ENCODE peak calls at places on chromosomes 4 and X, in four cellular contexts. E is tibial nerve, W is IMR-90, H is mammary epithelial cell. K is an unnamed sample.

GRCh38 chrX:110258552-110258951 is 59.3 kb downstream of the AMMECR1 start:
- DNase-seq in E (no peak), W (peak; percentile 68), H (peak; percentile 28), K (peak; percentile 69)

GRCh38 chr4:38154681-38155588 is 194.7 kb downstream of the PTTG2 start:
- DNase-seq in E (peak; percentile 31), W (no peak), H (peak; percentile 54), K (peak; percentile 42)

GRCh38 chrX:71301195-71301924 is at the start of gene ITGB1BP2:
- DNase-seq in E (no peak), W (peak; percentile 57), H (no peak), K (peak; percentile 36)

GRCh38 chr4:89296871-89297270 is 10.7 kb downstream of the GPRIN3 start:
- DNase-seq in E (no peak), W (no peak), H (no peak), K (no peak)

GRCh38 chrX:44817029-44817428 is 26.8 kb upstream of the DUSP21 start:
- DNase-seq in E (no peak), W (no peak), H (no peak), K (no peak)

GRCh38 chr4:69583543-69583942 is 55.9 kb downstream of the UGT2A2 start:
- DNase-seq in E (no peak), W (no peak), H (no peak), K (no peak)

GRCh38 chr4:173288296-173288695 is 45.9 kb downstream of the HMGB2 start:
- DNase-seq in E (peak; percentile 41), W (peak; percentile 57), H (peak; percentile 52), K (peak; percentile 53)

GRCh38 chrX:15973941-15974340 is 119.3 kb upstream of the AP1S2 start:
- DNase-seq in E (peak; percentile 13), W (no peak), H (no peak), K (peak; percentile 6)

GRCh38 chr4:110003401-110004187 is 90.9 kb downstream of the EGF start:
- DNase-seq in E (no peak), W (no peak), H (no peak), K (peak; percentile 36)

GRCh38 chr4:114132199-114132598 is 152.8 kb upstream of the ARSJ start:
- DNase-seq in E (no peak), W (no peak), H (no peak), K (no peak)

GRCh38 chr4:155085843-155086530 is 122.4 kb upstream of the NPY2R start:
- DNase-seq in E (no peak), W (peak; percentile 3), H (peak; percentile 33), K (peak; percentile 9)

GRCh38 chr4:148004228-148004813 is 272.4 kb downstream of the ARHGAP10 start:
- DNase-seq in E (peak; percentile 24), W (no peak), H (no peak), K (no peak)

GRCh38 chr4:174040287-174040686 is 243.2 kb downstream of the FBXO8 start:
- DNase-seq in E (no peak), W (no peak), H (no peak), K (no peak)

GRCh38 chrX:28794751-28795150 is 207.5 kb downstream of the IL1RAPL1 start:
- DNase-seq in E (no peak), W (no peak), H (no peak), K (no peak)

GRCh38 chrX:154655786-154656185 is 2.4 kb upstream of the CTAG2 start:
- DNase-seq in E (no peak), W (no peak), H (no peak), K (no peak)

GRCh38 chrX:129606918-129607317 is 47.8 kb downstream of the APLN start:
- DNase-seq in E (peak; percentile 19), W (peak; percentile 36), H (peak; percentile 31), K (peak; percentile 57)

GRCh38 chr4:112633477-112634235 is 3.1 kb downstream of the ZGRF1 start:
- DNase-seq in E (no peak), W (peak; percentile 43), H (peak; percentile 15), K (peak; percentile 72)

GRCh38 chrX:41457618-41458192 is 10.6 kb downstream of the NYX start:
- DNase-seq in E (no peak), W (no peak), H (no peak), K (peak; percentile 5)

GRCh38 chr4:137125011-137125410 is 407.3 kb downstream of the PCDH18 start:
- DNase-seq in E (no peak), W (peak; percentile 55), H (peak; percentile 12), K (peak; percentile 78)

GRCh38 chr4:77104405-77105292 is 28.9 kb upstream of the CCNI start:
- DNase-seq in E (peak; percentile 51), W (no peak), H (peak; percentile 73), K (peak; percentile 47)

GRCh38 chr4:57093816-57094481 is 16.2 kb downstream of the IGFBP7 start:
- DNase-seq in E (peak; percentile 40), W (no peak), H (no peak), K (no peak)

GRCh38 chrX:76253432-76253831 is 80.6 kb downstream of the PBDC1 start:
- DNase-seq in E (no peak), W (peak; percentile 56), H (peak; percentile 32), K (peak; percentile 38)

GRCh38 chr4:17577660-17578481 is 873 bp downstream of the LAP3 start:
- DNase-seq in E (no peak), W (peak; percentile 4), H (peak; percentile 16), K (peak; percentile 73)

GRCh38 chrX:2684256-2684655 is 6.8 kb upstream of the CD99 start:
- DNase-seq in E (no peak), W (no peak), H (no peak), K (no peak)

GRCh38 chrX:151013164-151013743 is 30.1 kb downstream of the HMGB3 start:
- DNase-seq in E (no peak), W (no peak), H (no peak), K (no peak)

GRCh38 chrX:78650906-78651437 is 8.2 kb downstream of the RTL3 start:
- DNase-seq in E (no peak), W (peak; percentile 73), H (no peak), K (peak; percentile 55)

GRCh38 chr4:73477176-73477575 is 4.4 kb upstream of the AFM start:
- DNase-seq in E (no peak), W (no peak), H (no peak), K (no peak)

GRCh38 chrX:30702736-30703135 is 49.5 kb downstream of the GK start:
- DNase-seq in E (no peak), W (peak; percentile 91), H (no peak), K (peak; percentile 78)

GRCh38 chrX:16834811-16835210 is 35.4 kb downstream of the RBBP7 start:
- DNase-seq in E (no peak), W (no peak), H (no peak), K (no peak)

GRCh38 chr4:153792007-153792892 is 3.4 kb upstream of the SFRP2 start:
- DNase-seq in E (peak; percentile 70), W (no peak), H (peak; percentile 67), K (peak; percentile 81)

GRCh38 chrX:70664726-70665125 is 220.1 kb downstream of the DLG3 start:
- DNase-seq in E (no peak), W (peak; percentile 30), H (peak; percentile 9), K (peak; percentile 60)

GRCh38 chr4:113052379-113052951 is 3.0 kb downstream of the ANK2 start:
- DNase-seq in E (no peak), W (peak; percentile 11), H (peak; percentile 79), K (peak; percentile 65)

GRCh38 chr4:106690487-106690886 is 321.9 kb upstream of the GIMD1 start:
- DNase-seq in E (no peak), W (peak; percentile 34), H (peak; percentile 77), K (peak; percentile 76)

GRCh38 chr4:188573104-188573503 is 433.9 kb downstream of the TRIML1 start:
- DNase-seq in E (no peak), W (no peak), H (no peak), K (no peak)

GRCh38 chr4:115609631-115610030 is 496.2 kb upstream of the NDST4 start:
- DNase-seq in E (no peak), W (no peak), H (no peak), K (no peak)

GRCh38 chr4:87025614-87026041 is 90.8 kb downstream of the AFF1 start:
- DNase-seq in E (no peak), W (no peak), H (no peak), K (no peak)
- H3K4me1 ChIP-seq in E (peaks cover 90% of the 10 kb centered on the region), W (peaks cover 9% of the 10 kb centered on the region), H (peaks cover under 1% of the 10 kb centered on the region), K (peaks cover 15% of the 10 kb centered on the region)

GRCh38 chr4:8553958-8554357 is 26.2 kb upstream of the GPR78 start:
- DNase-seq in E (no peak), W (no peak), H (no peak), K (no peak)

GRCh38 chr4:8556341-8557150 is 23.6 kb upstream of the GPR78 start:
- DNase-seq in E (no peak), W (no peak), H (no peak), K (peak; percentile 46)

GRCh38 chr4:8553216-8553615 is 27.0 kb upstream of the GPR78 start:
- DNase-seq in E (no peak), W (no peak), H (no peak), K (no peak)

GRCh38 chr4:8555716-8556115 is 24.5 kb upstream of the GPR78 start:
- DNase-seq in E (no peak), W (no peak), H (no peak), K (no peak)

GRCh38 chr4:8554555-8555100 is 25.6 kb upstream of the GPR78 start:
- DNase-seq in E (no peak), W (no peak), H (no peak), K (no peak)
- H3K4me1 ChIP-seq in E (no peaks in the 10 kb centered on the region), W (peaks cover 2% of the 10 kb centered on the region), H (no peaks in the 10 kb centered on the region), K (peaks cover 22% of the 10 kb centered on the region)

DNA sequence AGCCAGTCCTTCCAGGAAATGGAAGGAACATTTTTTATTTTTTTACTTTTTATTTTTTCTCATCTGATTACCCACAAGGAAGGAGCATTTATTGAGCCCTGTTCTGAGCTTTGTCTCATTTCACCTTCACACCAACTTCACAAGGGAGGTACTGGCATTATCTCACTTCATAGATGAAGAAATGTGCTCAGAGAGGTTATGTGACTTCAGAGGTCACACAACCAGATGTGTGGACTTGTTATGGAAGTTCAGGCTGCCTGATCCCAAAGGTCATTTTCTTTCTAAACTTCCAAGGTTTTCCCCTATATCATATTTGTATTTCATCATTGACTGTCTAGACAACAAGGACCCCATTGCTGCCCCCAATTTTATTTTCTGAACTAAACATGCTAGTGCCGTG is 160.3 kb downstream of the DCLK2 start:
- DNase-seq in E (no peak), W (peak; percentile 38), H (no peak), K (no peak)
- H3K4me1 ChIP-seq in E (peaks cover 19% of the 10 kb centered on the region), W (peaks cover 37% of the 10 kb centered on the region), H (peaks cover 18% of the 10 kb centered on the region), K (peaks cover 46% of the 10 kb centered on the region)

DNA sequence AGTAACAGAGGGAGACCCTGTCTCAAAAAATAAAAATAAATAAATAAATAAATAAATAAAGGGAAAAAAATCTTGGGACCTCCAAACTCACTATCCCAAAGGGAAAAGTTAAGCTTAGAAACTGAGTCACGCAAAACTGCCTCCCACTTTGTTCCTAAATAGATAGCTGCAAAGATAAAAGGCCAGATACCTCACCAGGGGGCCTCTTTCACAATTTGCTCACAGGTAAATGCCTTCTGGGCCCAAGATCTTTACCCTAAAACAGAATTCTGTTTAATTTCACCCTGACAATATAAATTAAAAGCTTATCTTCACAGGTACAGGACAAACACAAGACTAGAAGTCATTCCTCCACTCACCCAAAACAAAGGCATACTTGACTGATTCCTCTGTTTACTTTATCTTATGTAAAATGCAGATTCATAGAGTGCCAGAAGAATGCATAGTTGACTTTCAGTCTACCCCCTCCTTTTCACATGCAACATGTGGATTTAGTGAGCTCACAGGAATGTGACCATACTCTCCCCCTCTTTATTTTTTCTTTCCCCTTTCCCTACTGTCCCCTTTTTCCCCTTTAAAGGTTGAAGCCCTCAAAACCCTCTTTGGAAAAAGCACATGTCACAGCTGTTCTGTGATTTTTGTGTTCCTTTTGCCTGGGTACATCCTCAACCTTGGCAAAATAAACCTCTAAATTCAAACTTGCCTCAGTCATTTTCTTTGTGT is 23.4 kb downstream of the ELF2 start:
- DNase-seq in E (no peak), W (peak; percentile 57), H (no peak), K (no peak)
- H3K4me1 ChIP-seq in E (peaks cover 18% of the 10 kb centered on the region), W (peaks cover 7% of the 10 kb centered on the region), H (no peaks in the 10 kb centered on the region), K (peaks cover 10% of the 10 kb centered on the region)